ENCODE peak calls at places on chromosomes 11 and 22, in eight cellular contexts. X is PC-3, U is neural progenitor cell, D is endothelial cell of umbilical vein, W is IMR-90, H is HCT116, E is fibroblast of lung, F is OCI-LY7. O is an unnamed sample.
A peak's percentile ranks its signal among the peaks of the same experiment; 100 is the strongest.

GRCh38 chr11:110787680-110788079 is 75.4 kb upstream of the ARHGAP20 start:
- DNase-seq in H (no peak), U (no peak), F (no peak), W (no peak), D (no peak), E (no peak), X (no peak), O (no peak)

GRCh38 chr22:22214819-22215329 is 29.7 kb upstream of the VPREB1 start:
- DNase-seq in H (no peak), U (no peak), W (no peak), X (no peak), D (no peak), E (no peak), F (no peak), O (peak; percentile 9)

GRCh38 chr11:57515332-57516060 is at the start of gene SLC43A1:
- DNase-seq in X (peak; percentile 46), W (peak; percentile 59), U (peak; percentile 59), F (peak; percentile 63), D (peak; percentile 69), H (no peak), E (peak; percentile 72), O (peak; percentile 91)

GRCh38 chr11:117606807-117607206 is 190.2 kb downstream of the DSCAML1 start:
- DNase-seq in X (no peak), D (no peak), U (no peak), W (no peak), F (no peak), H (no peak), E (no peak), O (no peak)

GRCh38 chr22:49415219-49415951 is 412.3 kb downstream of the BRD1 start:
- DNase-seq in E (no peak), W (no peak), D (no peak), F (no peak), X (no peak), U (no peak), H (no peak), O (peak; percentile 6)

GRCh38 chr11:116733959-116734517 is 38.7 kb downstream of the BUD13 start:
- DNase-seq in U (peak; percentile 36), D (no peak), X (no peak), F (no peak), H (no peak), E (no peak), W (no peak), O (no peak)

GRCh38 chr11:118820412-118821357 is 29.7 kb upstream of the DDX6 start:
- DNase-seq in D (no peak), U (peak; percentile 12), E (peak; percentile 11), W (no peak), X (peak; percentile 89), H (peak; percentile 50), F (peak; percentile 91), O (peak; percentile 71)

GRCh38 chr22:48919187-48919590 is 908.5 kb downstream of the BRD1 start:
- DNase-seq in E (no peak), H (no peak), U (peak; percentile 74), X (no peak), D (no peak), F (no peak), W (no peak), O (peak; percentile 14)

GRCh38 chr22:27564806-27565205 is 236.8 kb downstream of the MN1 start:
- DNase-seq in U (no peak), W (no peak), E (no peak), F (no peak), D (no peak), X (peak; percentile 42), H (no peak), O (no peak)

GRCh38 chr11:63862923-63863322 is 24.0 kb downstream of the MARK2 start:
- DNase-seq in D (peak; percentile 26), E (no peak), X (no peak), W (no peak), U (no peak), F (no peak), H (no peak), O (no peak)

GRCh38 chr11:47213985-47214564 is 699 bp upstream of the DDB2 start:
- DNase-seq in H (peak; percentile 81), D (peak; percentile 77), E (peak; percentile 86), U (peak; percentile 71), W (peak; percentile 61), F (peak; percentile 37), X (peak; percentile 91), O (peak; percentile 95)

GRCh38 chr11:115930886-115931537 is 426.8 kb upstream of the CADM1 start:
- DNase-seq in F (peak; percentile 81), E (no peak), D (no peak), W (no peak), X (no peak), H (no peak), U (no peak), O (no peak)

GRCh38 chr22:37674951-37675929 is at the start of gene LGALS1:
- DNase-seq in F (peak; percentile 47), X (peak; percentile 95), E (peak; percentile 99), W (peak; percentile 97), H (peak; percentile 92), D (peak; percentile 86), U (peak; percentile 47), O (peak; percentile 98)

GRCh38 chr11:128936546-128937275 is 6.0 kb downstream of the TP53AIP1 start:
- DNase-seq in H (no peak), E (no peak), D (no peak), W (no peak), F (no peak), X (no peak), U (peak; percentile 65), O (peak; percentile 56)

GRCh38 chr11:46755962-46756361 is 36.9 kb downstream of the F2 start:
- DNase-seq in D (no peak), H (no peak), F (no peak), E (no peak), U (no peak), X (no peak), W (no peak), O (no peak)

GRCh38 chr11:116582621-116583020 is 190.2 kb downstream of the BUD13 start:
- DNase-seq in U (no peak), D (no peak), F (no peak), H (no peak), E (no peak), X (no peak), W (no peak), O (no peak)

GRCh38 chr11:108606070-108606469 is 12.5 kb upstream of the EXPH5 start:
- DNase-seq in U (no peak), H (no peak), D (no peak), X (no peak), W (no peak), E (no peak), F (no peak), O (no peak)
- H2AFZ ChIP-seq in U (no peak overlapping the region), H (no peak overlapping the region), D (no peak overlapping the region), X (peak overlapping the region; percentile 49), W (peak overlapping the region; percentile 22), E (no peak overlapping the region), F (no peak overlapping the region), O (no peak overlapping the region)

DNA sequence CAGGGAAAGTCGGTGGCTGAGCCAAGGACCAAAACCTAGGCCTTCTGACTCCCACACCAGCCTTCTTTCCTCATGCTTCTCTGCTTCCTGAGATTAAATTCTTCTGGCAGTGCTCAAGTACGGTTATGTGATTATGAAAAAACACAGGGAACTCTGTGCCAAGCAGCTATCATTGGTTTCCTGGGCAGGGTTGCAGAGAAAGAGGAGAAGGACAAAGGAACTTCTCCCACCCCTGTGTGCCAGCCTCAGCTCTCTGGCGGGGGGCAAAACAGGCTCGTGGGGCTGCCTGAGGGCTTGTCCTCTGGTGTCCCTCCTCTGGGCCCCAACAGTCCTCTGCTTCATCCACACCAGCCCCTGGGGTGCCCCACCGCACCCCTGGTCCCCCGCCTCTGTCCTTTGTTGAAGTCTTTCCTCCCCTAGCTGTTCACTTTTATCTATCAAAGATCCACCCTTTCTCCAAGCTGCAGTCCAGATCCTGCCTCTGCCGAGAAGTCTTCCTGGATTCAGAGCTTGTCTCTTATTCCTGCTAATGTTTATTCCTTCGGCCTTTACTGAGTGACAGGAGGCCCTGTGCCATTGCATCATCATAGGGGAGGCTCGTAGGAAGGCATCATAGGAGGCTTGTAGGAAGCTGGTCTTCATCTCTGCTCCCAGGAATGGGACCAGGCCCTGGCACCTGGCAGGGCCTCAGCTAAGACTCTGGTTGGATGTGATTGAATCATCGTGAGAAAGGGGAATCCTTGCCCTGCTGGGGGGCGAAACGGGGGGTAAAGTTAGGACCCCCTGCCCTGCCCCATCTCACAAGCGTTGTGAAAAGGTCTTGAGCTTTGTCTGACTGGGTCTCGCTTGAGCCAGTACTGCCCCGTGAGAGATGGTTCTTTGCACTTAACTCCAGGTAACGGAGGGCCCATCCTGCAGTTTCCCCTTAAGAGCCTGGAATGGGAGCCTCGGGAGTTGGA is 11.5 kb upstream of the FTH1 start:
- DNase-seq in E (peak; percentile 68), D (peak; percentile 87), H (no peak), F (no peak), U (no peak), W (no peak), X (peak; percentile 73), O (no peak)
- H3K27ac ChIP-seq in E (no peak overlapping the region), D (peak overlapping the region; percentile 55), H (no peak overlapping the region), F (no peak overlapping the region), U (no peak overlapping the region), W (peak overlapping the region; percentile 53), X (peak overlapping the region; percentile 36), O (peak overlapping the region; percentile 32)

DNA sequence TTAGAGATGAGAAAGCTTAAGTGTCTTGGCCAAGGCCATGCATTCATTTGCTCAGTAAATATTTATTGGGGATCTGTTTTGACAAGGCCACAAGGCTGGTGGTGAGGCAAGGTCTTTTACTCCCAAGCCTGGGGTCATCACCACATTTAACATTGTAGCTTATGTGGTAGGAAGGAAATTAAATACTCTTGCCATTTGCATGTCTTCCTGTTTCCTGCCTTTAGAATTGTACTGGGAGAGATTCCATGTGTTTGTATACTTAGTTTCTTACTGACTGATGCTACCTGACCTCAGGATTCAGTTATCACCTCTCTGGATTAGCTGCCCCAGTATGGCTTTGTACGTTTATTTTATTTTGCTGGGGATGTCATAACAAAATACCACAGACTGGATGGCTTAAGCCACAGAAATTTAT is 44.7 kb downstream of the SPECC1L start:
- DNase-seq in E (peak; percentile 80), U (no peak), H (no peak), D (peak; percentile 39), X (no peak), W (peak; percentile 89), F (no peak), O (no peak)
- H3K36me3 ChIP-seq in E (no peaks in the 10 kb centered on the region), U (peaks cover 20% of the 10 kb centered on the region), H (peaks cover 22% of the 10 kb centered on the region), D (peaks cover 8% of the 10 kb centered on the region), X (peaks cover 2% of the 10 kb centered on the region), W (peaks cover 19% of the 10 kb centered on the region), F (peaks cover 70% of the 10 kb centered on the region), O (peaks cover 40% of the 10 kb centered on the region)

GRCh38 chr11:32485733-32486132 is 50.4 kb upstream of the WT1 start:
- DNase-seq in W (no peak), E (no peak), U (no peak), X (no peak), D (no peak), H (no peak), F (no peak), O (no peak)
- H2AFZ ChIP-seq in W (no peak overlapping the region), E (no peak overlapping the region), U (no peak overlapping the region), X (no peak overlapping the region), D (no peak overlapping the region), H (no peak overlapping the region), F (no peak overlapping the region), O (no peak overlapping the region)

GRCh38 chr11:113715882-113716625 is 9.9 kb upstream of the TMPRSS5 start:
- DNase-seq in E (no peak), X (no peak), H (no peak), U (no peak), D (no peak), F (no peak), W (no peak), O (peak; percentile 50)
- H3K27ac ChIP-seq in E (no peak overlapping the region), X (no peak overlapping the region), H (no peak overlapping the region), U (no peak overlapping the region), D (no peak overlapping the region), F (no peak overlapping the region), W (no peak overlapping the region), O (no peak overlapping the region)

GRCh38 chr22:42847110-42847509 is 10.0 kb downstream of the ARFGAP3 start:
- DNase-seq in H (no peak), F (no peak), U (no peak), W (no peak), E (no peak), D (no peak), X (no peak), O (no peak)
- H3K36me3 ChIP-seq in H (peaks cover 2% of the 10 kb centered on the region), F (peaks cover 18% of the 10 kb centered on the region), U (no peaks in the 10 kb centered on the region), W (peaks cover 29% of the 10 kb centered on the region), E (peaks cover 1% of the 10 kb centered on the region), D (peaks cover 6% of the 10 kb centered on the region), X (no peaks in the 10 kb centered on the region), O (peaks cover 36% of the 10 kb centered on the region)

O was measured in osteoblast.